ENCODE peak calls at places on chromosomes 16 and 17, in five cellular contexts. S is HEK293T, V is NT2/D1, Y is H1, C is GM12878. Z is an unnamed sample.

GRCh38 chr16:88527186-88527936 is 42.8 kb upstream of the ZC3H18 start:
- DNase-seq in S (peak; percentile 83), V (no peak), Y (peak; percentile 94), C (no peak), Z (peak; percentile 51)

GRCh38 chr17:16820161-16820877 is 130.3 kb downstream of the CCDC144A start:
- DNase-seq in S (no peak), V (no peak), Y (no peak), C (no peak), Z (no peak)

GRCh38 chr17:42521036-42521435 is 15.0 kb upstream of the NAGLU start:
- DNase-seq in S (no peak), V (no peak), Y (no peak), C (no peak), Z (no peak)

GRCh38 chr17:80640379-80641071 is 95.9 kb downstream of the RPTOR start:
- DNase-seq in S (no peak), V (no peak), Y (no peak), C (no peak), Z (no peak)

GRCh38 chr16:7313170-7313569 is 19.5 kb upstream of the RBFOX1 start:
- DNase-seq in S (peak; percentile 13), V (no peak), Y (no peak), C (no peak), Z (peak; percentile 18)

GRCh38 chr16:80806957-80807356 is 2.6 kb upstream of the CDYL2 start:
- DNase-seq in S (no peak), V (no peak), Y (no peak), C (no peak), Z (peak; percentile 11)

GRCh38 chr17:32971171-32971570 is 20.5 kb upstream of the SPACA3 start:
- DNase-seq in S (no peak), V (no peak), Y (no peak), C (peak; percentile 56), Z (no peak)

GRCh38 chr17:81004336-81005015 is 12.8 kb downstream of the CHMP6 start:
- DNase-seq in S (no peak), V (no peak), Y (no peak), C (no peak), Z (no peak)

GRCh38 chr17:10728331-10728730 is 1.5 kb downstream of the TMEM220 start:
- DNase-seq in S (no peak), V (no peak), Y (no peak), C (no peak), Z (no peak)

GRCh38 chr16:30184430-30185140 is 1.2 kb downstream of the CORO1A start:
- DNase-seq in S (peak; percentile 19), V (no peak), Y (peak; percentile 46), C (peak; percentile 28), Z (no peak)

GRCh38 chr17:57735707-57736106 is 9.4 kb downstream of the CCDC182 start:
- DNase-seq in S (peak; percentile 52), V (peak; percentile 35), Y (no peak), C (no peak), Z (peak; percentile 37)

GRCh38 chr17:39225974-39226683 is 384 bp upstream of the STAC2 start:
- DNase-seq in S (peak; percentile 83), V (peak; percentile 76), Y (peak; percentile 98), C (no peak), Z (no peak)
- TF ChIP-seq SUZ12 in S (no peak), V (no peak), Y (no peak), C (no peak), Z (no peak)

DNA sequence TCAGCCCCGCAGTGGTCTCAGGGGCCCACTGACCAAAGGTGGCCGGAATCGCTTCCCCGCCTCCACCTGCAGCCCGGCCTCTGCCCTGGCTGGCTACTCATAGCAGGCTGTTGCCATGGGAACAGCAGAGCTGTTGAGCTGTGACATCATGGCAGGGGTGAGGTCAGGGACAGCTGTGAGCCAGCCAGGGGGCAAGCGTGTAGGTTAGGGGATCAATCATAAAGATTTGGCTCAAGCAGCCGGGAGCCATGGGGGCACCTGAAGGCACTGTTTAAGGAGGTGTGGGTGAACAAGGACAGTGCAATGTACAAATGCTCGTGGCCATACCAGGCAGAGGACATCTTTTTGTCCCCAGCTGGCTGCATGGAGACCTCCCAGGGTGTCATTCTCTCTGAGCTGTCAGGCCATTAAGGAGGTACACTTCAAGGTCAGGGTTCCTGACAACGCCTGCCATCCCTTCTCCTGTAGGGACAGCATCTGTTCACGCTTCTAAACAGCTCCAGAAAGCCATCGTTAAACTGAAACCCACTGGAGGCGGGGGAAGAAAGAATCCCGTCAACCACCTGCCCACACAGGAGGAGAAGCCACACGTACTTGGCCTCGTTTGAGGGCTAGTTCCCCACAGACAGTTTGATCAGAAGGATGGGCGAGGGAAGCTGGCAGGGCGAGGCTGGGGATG is at the start of gene CEP295NL:
- DNase-seq in S (no peak), V (no peak), Y (no peak), C (no peak), Z (peak; percentile 47)
- TF ChIP-seq SUZ12 in S (no peak), V (no peak), Y (no peak), C (no peak), Z (no peak)

DNA sequence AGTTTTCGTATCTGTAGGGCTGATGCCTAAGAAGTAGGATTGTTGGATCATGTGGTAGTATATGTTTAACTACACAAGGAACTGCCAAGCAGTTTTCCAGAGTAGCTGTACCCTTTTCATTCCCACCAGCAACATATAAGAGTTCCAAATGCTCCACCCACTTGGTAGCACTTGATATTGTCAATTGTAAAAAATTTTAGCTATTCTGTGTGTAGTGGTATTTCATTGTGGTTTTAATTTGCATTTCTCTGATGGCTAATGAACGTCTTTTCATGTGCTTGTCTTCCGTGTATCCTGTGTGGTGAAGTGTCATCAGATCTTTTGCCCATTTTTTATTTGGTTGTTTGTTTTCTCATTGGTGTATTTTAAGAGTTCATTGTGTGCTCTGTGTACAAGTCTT is 69.7 kb downstream of the TANC2 start:
- DNase-seq in S (no peak), V (no peak), Y (no peak), C (no peak), Z (no peak)
- TF ChIP-seq SUZ12 in S (no peak), V (no peak), Y (no peak), C (no peak), Z (no peak)

GRCh38 chr17:48100160-48100559 is 1.1 kb downstream of the CBX1 start:
- DNase-seq in S (no peak), V (no peak), Y (no peak), C (no peak), Z (no peak)
- TF ChIP-seq SUZ12 in S (no peak), V (no peak), Y (no peak), C (no peak), Z (no peak)

GRCh38 chr17:76527430-76528111 is 9.9 kb downstream of the CYGB start:
- DNase-seq in S (no peak), V (peak; percentile 35), Y (peak; percentile 78), C (no peak), Z (peak; percentile 80)

GRCh38 chr17:76521262-76521661 is 16.2 kb downstream of the CYGB start:
- DNase-seq in S (no peak), V (no peak), Y (no peak), C (no peak), Z (no peak)

GRCh38 chr17:76528156-76528527 is 9.4 kb downstream of the CYGB start:
- DNase-seq in S (no peak), V (no peak), Y (no peak), C (no peak), Z (no peak)

GRCh38 chr17:76523084-76524037 is 14.1 kb downstream of the CYGB start:
- DNase-seq in S (peak; percentile 92), V (no peak), Y (peak; percentile 96), C (no peak), Z (peak; percentile 53)

DNA sequence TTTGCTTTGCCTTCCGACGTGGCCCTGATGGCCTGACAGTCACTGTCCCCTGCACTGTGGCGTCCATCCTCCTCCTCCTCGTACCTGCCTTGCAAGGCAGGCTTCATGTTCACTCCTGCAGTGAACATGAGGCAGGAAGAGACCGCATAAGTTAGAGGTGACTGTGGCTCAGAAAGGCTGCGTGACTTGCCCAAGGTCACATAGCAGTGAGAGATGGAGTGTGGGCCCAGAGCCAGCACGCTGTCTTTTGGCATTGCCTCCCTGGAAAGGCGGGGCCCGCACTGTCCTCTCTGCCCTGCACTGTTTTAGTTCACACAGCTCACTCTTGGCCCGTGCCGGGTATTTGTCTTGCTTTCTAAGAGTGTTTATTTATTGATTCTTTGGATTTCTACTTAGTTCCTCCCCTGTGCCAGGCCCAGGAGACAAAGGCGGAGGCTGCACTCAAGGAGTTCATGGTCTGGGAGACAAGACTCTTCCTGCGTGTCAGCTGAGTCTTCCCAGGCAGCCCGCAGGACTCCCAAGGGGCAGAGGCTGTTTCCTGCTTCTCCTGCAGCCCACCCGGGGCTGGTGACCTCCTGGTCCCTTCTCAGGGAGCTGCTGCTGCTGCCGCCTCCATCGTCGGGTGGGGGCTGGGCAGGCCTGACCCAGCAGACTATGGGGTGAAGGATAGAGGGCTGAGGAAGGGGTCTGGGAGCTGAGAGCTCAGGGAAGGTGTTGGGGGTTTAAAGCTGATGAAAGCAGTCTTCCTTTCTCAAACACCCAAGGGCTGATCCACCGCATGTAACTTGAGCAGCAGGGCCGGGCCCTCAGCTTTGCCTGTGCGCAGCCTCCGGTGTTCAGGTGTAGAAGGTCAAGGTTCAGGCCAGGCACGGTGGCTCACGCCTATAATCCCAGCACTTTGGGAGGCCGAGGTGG is 12.7 kb downstream of the CYGB start:
- DNase-seq in S (no peak), V (no peak), Y (no peak), C (no peak), Z (peak; percentile 72)
- TF ChIP-seq SUZ12 in S (no peak), V (no peak), Y (no peak), C (no peak), Z (no peak)

DNA sequence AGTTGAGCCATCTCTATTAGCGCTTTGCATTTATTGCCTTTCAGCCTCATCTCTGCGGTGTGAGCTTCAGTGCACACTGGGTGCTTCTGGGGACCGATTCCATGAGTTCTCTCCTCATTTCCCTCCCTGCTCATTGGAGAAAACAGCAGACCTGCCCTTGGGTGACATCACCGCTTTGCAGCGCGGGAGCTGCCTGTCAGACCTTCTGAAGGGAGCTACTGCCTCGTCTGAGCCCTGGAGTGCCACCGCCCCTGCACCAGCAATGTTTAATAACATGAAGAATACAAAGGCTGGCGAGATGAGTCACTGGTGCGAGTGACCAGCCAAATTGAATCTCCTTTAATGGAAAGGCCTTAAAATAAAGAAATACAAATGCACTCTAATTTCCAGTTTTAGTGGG is 30.3 kb upstream of the CPPED1 start:
- DNase-seq in S (peak; percentile 7), V (no peak), Y (peak; percentile 54), C (no peak), Z (peak; percentile 56)
- TF ChIP-seq SUZ12 in S (no peak), V (no peak), Y (no peak), C (no peak), Z (no peak)

GRCh38 chr16:75703341-75703740 is 2.1 kb upstream of the DUXB start:
- DNase-seq in S (no peak), V (no peak), Y (no peak), C (no peak), Z (no peak)
- TF ChIP-seq SUZ12 in S (no peak), V (no peak), Y (no peak), C (no peak), Z (no peak)

Z was measured in HepG2.